ENCODE peak calls at places on chromosomes 2 and 18, in four cellular contexts. U is uterus, R is HAP-1, J is neuronal stem cell. E is an unnamed sample. For H3K4me1, the result is how much of the 10 kb centered on the place peaks cover.

GRCh38 chr2:28544915-28545589 is 49.2 kb downstream of the PLB1 start:
- DNase-seq in U (no peak), J (no peak), R (no peak), E (peak)

GRCh38 chr2:108184421-108184820 is 55.3 kb upstream of the SULT1C3 start:
- DNase-seq in R (peak), J (no peak), U (no peak), E (no peak)

GRCh38 chr2:73290049-73290839 is 3.1 kb downstream of the EGR4 start:
- DNase-seq in U (no peak), R (peak), J (no peak), E (peak)

GRCh38 chr2:34372967-34373366 is 773.9 kb upstream of the FAM98A start:
- DNase-seq in J (no peak), R (no peak), U (no peak), E (no peak)

GRCh38 chr18:55588001-55588875 is at the start of gene TCF4:
- DNase-seq in U (peak), J (peak), R (peak), E (peak)

GRCh38 chr2:205879362-205879761 is 197.1 kb downstream of the NRP2 start:
- DNase-seq in U (no peak), R (no peak), J (no peak), E (no peak)

GRCh38 chr2:30439879-30440278 is 7.2 kb upstream of the LCLAT1 start:
- DNase-seq in R (no peak), U (no peak), J (no peak), E (no peak)

GRCh38 chr18:29436459-29436858 is 1259.5 kb upstream of the CDH2 start:
- DNase-seq in J (no peak), R (no peak), U (no peak), E (no peak)

GRCh38 chr18:58691256-58691655 is 20.0 kb downstream of the MALT1 start:
- DNase-seq in J (no peak), U (no peak), R (no peak), E (no peak)

GRCh38 chr2:119012345-119013301 is 70.6 kb downstream of the MARCO start:
- DNase-seq in U (no peak), R (no peak), J (no peak), E (no peak)

GRCh38 chr2:238466242-238466598 is 39.5 kb downstream of the ASB1 start:
- DNase-seq in R (no peak), U (no peak), J (no peak), E (no peak)

GRCh38 chr2:206361407-206362045 is 81.8 kb upstream of the ADAM23 start:
- DNase-seq in R (no peak), J (no peak), U (no peak), E (peak)

DNA sequence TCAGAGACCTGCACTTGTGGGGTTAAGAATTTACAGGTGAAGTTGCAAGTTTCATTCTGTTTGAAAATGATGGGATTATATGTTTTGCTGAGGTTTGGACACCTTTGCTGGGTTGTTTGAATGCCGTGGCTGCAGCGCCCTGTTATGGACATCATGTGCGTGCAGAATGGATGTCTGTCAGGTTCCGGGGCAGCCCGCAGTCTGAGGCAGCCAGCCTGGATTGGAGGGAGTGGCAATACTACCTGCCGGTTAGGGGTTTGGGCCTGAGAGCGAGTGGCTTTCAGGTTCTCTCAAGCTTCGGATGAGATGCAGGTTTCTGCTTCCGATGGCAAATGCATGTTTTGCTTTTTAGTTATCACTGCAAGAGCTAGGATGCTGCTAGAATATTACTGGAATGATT is 1.1 kb downstream of the CASP8 start:
- DNase-seq in R (no peak), J (no peak), U (no peak), E (no peak)
- H3K4me3 ChIP-seq in R (no peak), J (no peak), U (no peak), E (no peak)

DNA sequence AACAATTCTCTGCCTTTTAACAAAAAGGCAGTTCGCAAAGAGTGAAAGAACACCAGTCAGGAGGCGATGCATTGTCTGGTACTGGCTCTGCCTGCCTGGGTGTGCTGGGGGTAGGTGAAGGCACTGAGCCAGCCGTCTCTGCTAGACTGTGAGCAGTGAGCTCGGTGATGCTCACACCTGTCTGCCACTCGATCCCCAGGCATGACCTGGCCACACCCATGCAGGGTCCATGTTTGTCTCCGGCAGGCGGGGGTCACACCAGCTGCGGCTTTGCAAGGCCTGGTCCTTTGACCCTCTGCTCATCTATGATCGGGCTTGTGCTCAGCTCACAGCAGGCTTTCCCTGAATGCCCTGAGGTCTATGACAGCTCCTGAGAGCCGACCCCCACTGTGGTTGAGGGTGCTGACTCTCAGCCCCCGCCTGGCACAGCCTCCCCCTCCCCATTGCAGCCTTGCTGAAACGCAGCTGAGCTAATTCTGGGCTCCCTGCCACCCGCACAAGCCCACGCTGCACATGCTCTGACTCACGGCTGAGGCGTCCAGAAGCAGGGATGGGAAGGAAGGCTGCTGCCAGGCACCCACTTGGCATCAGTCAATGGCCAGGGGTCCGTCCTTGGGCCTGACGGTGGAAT is 23.7 kb downstream of the CRACDL start:
- DNase-seq in U (peak), J (no peak), R (no peak), E (peak)
- H3K4me1 ChIP-seq in U (under half), J (under half), R (under half), E (half or more)

GRCh38 chr2:54394392-54394791 is 61.7 kb upstream of the SPTBN1 start:
- DNase-seq in U (no peak), R (no peak), J (no peak), E (no peak)
- H3K4me3 ChIP-seq in U (no peak), R (no peak), J (no peak), E (no peak)

GRCh38 chr2:217839073-217839749 is 163.6 kb downstream of the TNS1 start:
- DNase-seq in U (no peak), R (no peak), J (no peak), E (no peak)
- H3K4me1 ChIP-seq in U (under half), R (under half), J (under half), E (under half)

GRCh38 chr2:189578272-189578671 is 2.3 kb downstream of the SLC40A1 start:
- DNase-seq in U (no peak), J (no peak), R (no peak), E (no peak)

GRCh38 chr2:189570565-189570964 is 10.0 kb downstream of the SLC40A1 start:
- DNase-seq in J (no peak), R (no peak), U (no peak), E (peak)

GRCh38 chr2:189577108-189577507 is 3.5 kb downstream of the SLC40A1 start:
- DNase-seq in U (no peak), J (no peak), R (no peak), E (no peak)

GRCh38 chr2:189576361-189576760 is 4.2 kb downstream of the SLC40A1 start:
- DNase-seq in U (no peak), J (no peak), R (no peak), E (no peak)

DNA sequence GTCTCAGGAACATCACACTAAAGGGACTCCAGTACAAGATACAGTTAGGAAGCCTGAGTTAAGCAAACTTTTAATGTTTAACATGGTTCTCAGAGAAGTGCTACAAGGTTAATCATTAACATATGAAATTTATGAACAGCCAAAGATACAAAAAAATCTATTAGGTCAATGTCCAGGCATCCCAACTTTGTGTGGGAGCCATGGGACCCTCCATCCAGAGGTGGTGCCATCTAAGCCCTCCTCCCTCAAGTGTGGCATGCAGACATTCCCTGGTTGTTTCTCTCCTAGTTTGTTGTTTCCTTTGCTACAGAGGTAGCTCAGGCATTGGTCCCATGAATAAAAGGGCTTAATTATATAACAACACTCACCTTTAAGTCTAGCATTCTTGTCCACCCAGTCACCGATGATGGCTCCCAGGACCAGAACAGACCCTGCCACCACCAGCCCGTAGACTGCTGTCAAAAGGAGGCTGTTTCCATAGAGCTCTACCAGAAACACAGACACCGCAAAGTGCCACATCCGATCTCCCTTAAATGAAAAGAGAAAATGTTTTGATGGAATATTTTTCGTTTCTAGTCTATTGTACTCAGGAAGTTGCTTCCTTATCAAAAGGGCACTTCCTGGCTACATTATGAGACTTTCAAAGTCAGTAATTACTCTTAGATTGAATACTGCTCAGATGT is 5.7 kb downstream of the SLC40A1 start:
- DNase-seq in J (no peak), U (no peak), R (no peak), E (no peak)
- H3K4me3 ChIP-seq in J (no peak), U (no peak), R (no peak), E (no peak)

DNA sequence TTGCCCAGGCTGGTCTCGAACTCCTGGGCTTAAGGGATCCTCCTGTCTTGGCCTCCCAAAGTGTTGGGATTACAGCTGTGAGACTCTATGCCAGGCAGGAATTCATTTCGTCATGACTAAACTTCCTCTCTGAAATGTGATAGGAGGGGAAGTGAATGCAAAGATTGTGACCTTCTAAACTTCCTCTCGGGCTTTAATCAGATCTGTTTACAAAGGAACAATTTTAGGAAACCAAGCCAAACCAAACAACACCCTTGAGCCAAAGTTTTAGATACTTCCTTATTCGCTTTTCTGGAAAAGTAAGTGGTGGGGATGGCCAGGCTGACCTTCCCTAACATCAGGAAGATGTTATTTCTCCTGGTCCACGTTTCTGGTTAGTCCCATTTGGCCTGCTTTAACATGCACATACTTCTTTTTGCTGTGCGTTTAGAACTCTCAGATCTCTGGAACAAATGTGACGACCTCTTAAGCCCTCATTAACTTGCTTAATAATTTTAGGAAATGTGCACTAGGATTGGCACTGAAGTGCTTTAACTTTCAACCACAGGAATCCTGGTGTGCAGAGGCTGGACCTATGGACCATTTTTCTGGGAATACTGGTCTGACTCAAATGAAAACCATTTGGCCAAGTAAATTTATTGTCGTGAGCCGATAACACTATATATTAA is 33.2 kb upstream of the YES1 start:
- DNase-seq in U (no peak), J (no peak), R (no peak), E (no peak)
- H3K4me1 ChIP-seq in U (under half), J (under half), R (under half), E (under half)

GRCh38 chr2:74498500-74499268 is 719 bp downstream of the LBX2 start:
- DNase-seq in U (no peak), R (no peak), J (no peak), E (peak)

GRCh38 chr2:74496997-74497776 is 2.2 kb downstream of the LBX2 start:
- DNase-seq in U (no peak), R (no peak), J (no peak), E (no peak)

GRCh38 chr2:74499269-74499939 is at the start of gene LBX2:
- DNase-seq in J (no peak), U (no peak), R (no peak), E (no peak)

GRCh38 chr2:74499940-74500577 is 656 bp upstream of the LBX2 start:
- DNase-seq in R (no peak), U (no peak), J (no peak), E (no peak)

GRCh38 chr2:74497777-74498499 is 1.5 kb downstream of the LBX2 start:
- DNase-seq in J (no peak), U (no peak), R (no peak), E (no peak)
- H3K4me3 ChIP-seq in J (peak), U (peak), R (no peak), E (peak)

DNA sequence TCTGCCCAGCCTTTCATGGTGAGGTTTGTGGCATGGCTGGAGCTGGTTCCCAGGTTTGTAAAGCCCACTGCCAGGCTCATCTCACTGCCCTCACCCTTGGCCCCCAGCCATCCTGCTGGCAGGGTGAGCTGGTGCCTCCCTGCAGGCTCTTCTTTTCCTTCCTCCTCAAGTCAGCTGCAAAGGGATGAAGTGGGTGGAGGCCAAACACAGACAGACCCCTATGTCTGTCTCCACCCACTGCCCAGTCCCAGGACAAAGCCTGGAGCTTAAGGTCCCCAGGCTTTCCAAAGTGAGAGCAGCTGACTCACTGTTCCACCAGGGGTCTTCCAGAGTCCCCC is 92.0 kb downstream of the TNS1 start:
- DNase-seq in U (peak), J (no peak), R (no peak), E (no peak)
- H3K4me1 ChIP-seq in U (half or more), J (under half), R (under half), E (under half)

GRCh38 chr2:41965886-41966285 is 81.9 kb upstream of the PKDCC start:
- DNase-seq in J (no peak), R (no peak), U (peak), E (no peak)
- H3K4me3 ChIP-seq in J (no peak), R (no peak), U (no peak), E (no peak)

GRCh38 chr18:59699750-59700534 is 2.7 kb upstream of the CCBE1 start:
- DNase-seq in J (no peak), U (no peak), R (no peak), E (peak)

GRCh38 chr18:59697236-59697932 is at the start of gene CCBE1:
- DNase-seq in U (peak), R (peak), J (peak), E (peak)

GRCh38 chr18:59701272-59701671 is 4.0 kb upstream of the CCBE1 start:
- DNase-seq in U (no peak), J (no peak), R (no peak), E (no peak)

GRCh38 chr18:59699061-59699460 is 1.8 kb upstream of the CCBE1 start:
- DNase-seq in J (no peak), U (no peak), R (no peak), E (no peak)

DNA sequence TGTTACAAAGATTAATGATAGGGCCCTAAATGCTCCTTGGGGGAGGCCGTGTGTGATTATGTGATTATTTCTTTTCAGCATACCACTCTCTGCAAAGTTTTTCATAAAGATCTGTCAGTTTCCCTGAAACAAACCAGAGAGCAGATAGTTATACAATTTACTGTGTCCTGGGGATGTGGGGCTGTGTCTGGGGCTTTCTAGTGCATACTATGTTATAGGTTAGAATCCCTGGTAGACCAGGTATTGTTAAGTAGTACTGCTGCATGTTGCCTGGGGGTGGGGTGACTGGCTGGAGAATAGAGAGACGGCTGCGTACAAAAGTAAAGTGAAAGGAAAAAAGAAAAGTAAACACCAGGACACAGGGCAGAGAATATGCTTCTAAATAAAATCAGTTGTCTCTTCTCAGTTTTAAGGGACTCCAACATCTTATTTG is 3.3 kb upstream of the CCBE1 start:
- DNase-seq in R (no peak), J (no peak), U (no peak), E (no peak)
- H3K4me1 ChIP-seq in R (under half), J (under half), U (under half), E (under half)